ENCODE peak calls at places on chromosomes 11 and 22, in five cellular contexts. P is Right ventricle myocardium superior, J is choroid plexus epithelial cell, E is neural crest cell, W is T1000. G is an unnamed sample.

GRCh38 chr22:22235564-22235963 is 9.0 kb upstream of the VPREB1 start:
- DNase-seq in W (no peak), E (peak; percentile 33), J (peak; percentile 42), P (no peak), G (peak; percentile 45)

GRCh38 chr11:47992959-47993820 is 12.8 kb downstream of the PTPRJ start:
- DNase-seq in E (no peak), P (no peak), W (peak; percentile 11), J (peak; percentile 83), G (no peak)

GRCh38 chr22:35212020-35212419 is 45.3 kb upstream of the HMGXB4 start:
- DNase-seq in E (no peak), W (no peak), J (peak; percentile 76), P (no peak), G (no peak)

GRCh38 chr22:45631140-45631539 is 40.5 kb upstream of the ATXN10 start:
- DNase-seq in P (no peak), W (no peak), J (no peak), E (no peak), G (no peak)

GRCh38 chr22:27097933-27098332 is 440.5 kb downstream of the MIAT start:
- DNase-seq in E (no peak), P (no peak), W (no peak), J (peak; percentile 33), G (no peak)

GRCh38 chr11:86132667-86133310 is 63.9 kb upstream of the PICALM start:
- DNase-seq in J (no peak), W (no peak), P (no peak), E (no peak), G (no peak)

GRCh38 chr11:31160504-31161422 is 208.8 kb downstream of the DCDC1 start:
- DNase-seq in J (peak; percentile 8), W (no peak), E (no peak), P (no peak), G (peak; percentile 20)

GRCh38 chr11:102345923-102346322 is 1.1 kb upstream of the BIRC2 start:
- DNase-seq in J (peak; percentile 42), W (no peak), P (no peak), E (no peak), G (no peak)

GRCh38 chr11:28834877-28835276 is 726.7 kb downstream of the METTL15 start:
- DNase-seq in E (no peak), P (no peak), J (peak; percentile 81), W (no peak), G (no peak)

GRCh38 chr11:125452125-125452470 is 44.0 kb downstream of the FEZ1 start:
- DNase-seq in P (no peak), J (no peak), W (no peak), E (no peak), G (no peak)

GRCh38 chr22:49735411-49736311 is 92.0 kb downstream of the BRD1 start:
- DNase-seq in P (no peak), E (peak; percentile 53), J (no peak), W (no peak), G (peak; percentile 40)

GRCh38 chr22:32042924-32043323 is at the start of gene SLC5A1:
- DNase-seq in E (no peak), W (no peak), P (no peak), J (no peak), G (no peak)

GRCh38 chr11:124482362-124483147 is 37.1 kb upstream of the OR8B8 start:
- DNase-seq in P (no peak), E (no peak), J (peak; percentile 26), W (peak; percentile 8), G (no peak)

GRCh38 chr11:47435687-47436086 is 9.4 kb upstream of the PSMC3 start:
- DNase-seq in P (no peak), W (no peak), E (no peak), J (no peak), G (no peak)

GRCh38 chr22:45968751-45969413 is 8.1 kb downstream of the WNT7B start:
- DNase-seq in J (peak; percentile 37), W (peak; percentile 87), P (no peak), E (no peak), G (no peak)

GRCh38 chr11:22671751-22672150 is 5.3 kb downstream of the GAS2 start:
- DNase-seq in P (no peak), W (no peak), E (no peak), J (no peak), G (no peak)

GRCh38 chr11:5550440-5551095 is 2.2 kb upstream of the OR52H1 start:
- DNase-seq in W (no peak), P (no peak), E (no peak), J (peak; percentile 71), G (no peak)

GRCh38 chr11:66329165-66329673 is 7.0 kb downstream of the RIN1 start:
- DNase-seq in J (no peak), P (peak; percentile 5), W (no peak), E (no peak), G (no peak)

GRCh38 chr22:36125434-36125833 is 35.1 kb downstream of the APOL3 start:
- DNase-seq in W (no peak), J (no peak), E (no peak), P (no peak), G (no peak)